ENCODE peak calls at places on chromosomes 5 and 9, in four cellular contexts. C, L, E and Z are unnamed samples.

GRCh38 chr9:81759680-81760215 is 70.4 kb upstream of the TLE1 start:
- DNase-seq in C (peak; percentile 53), L (no peak), E (no peak), Z (peak; percentile 85)

GRCh38 chr9:73647560-73647959 is 495.9 kb downstream of the ANXA1 start:
- DNase-seq in C (no peak), L (no peak), E (no peak), Z (no peak)

GRCh38 chr5:115227281-115227680 is 35.4 kb downstream of the PGGT1B start:
- DNase-seq in C (no peak), L (no peak), E (no peak), Z (no peak)

GRCh38 chr9:137189297-137190295 is 1.1 kb downstream of the SSNA1 start:
- DNase-seq in C (no peak), L (no peak), E (no peak), Z (no peak)

GRCh38 chr5:106459541-106459940 is 1211.2 kb downstream of the EFNA5 start:
- DNase-seq in C (no peak), L (no peak), E (no peak), Z (no peak)

GRCh38 chr9:114301798-114302565 is 20.9 kb upstream of the ORM1 start:
- DNase-seq in C (no peak), L (no peak), E (no peak), Z (no peak)

GRCh38 chr9:74921732-74922131 is 31.0 kb downstream of the C9orf40 start:
- DNase-seq in C (no peak), L (no peak), E (no peak), Z (no peak)

GRCh38 chr5:142910128-142910527 is 140.0 kb downstream of the ARHGAP26 start:
- DNase-seq in C (no peak), L (no peak), E (no peak), Z (no peak)

GRCh38 chr5:32814141-32814540 is 103.0 kb downstream of the NPR3 start:
- DNase-seq in C (no peak), L (no peak), E (no peak), Z (no peak)

GRCh38 chr9:74498616-74499095 is 1.5 kb downstream of the RORB start:
- DNase-seq in C (no peak), L (peak; percentile 31), E (no peak), Z (no peak)

GRCh38 chr5:34656700-34657549 is 797 bp downstream of the RAI14 start:
- DNase-seq in C (no peak), L (no peak), E (peak; percentile 61), Z (no peak)

GRCh38 chr5:158635565-158635964 is 464.2 kb downstream of the EBF1 start:
- DNase-seq in C (no peak), L (no peak), E (no peak), Z (no peak)

GRCh38 chr5:158629591-158630312 is 470.0 kb downstream of the EBF1 start:
- DNase-seq in C (no peak), L (no peak), E (no peak), Z (no peak)

GRCh38 chr5:158637039-158637438 is 462.7 kb downstream of the EBF1 start:
- DNase-seq in C (no peak), L (no peak), E (no peak), Z (no peak)

GRCh38 chr5:158639876-158640570 is 459.7 kb downstream of the EBF1 start:
- DNase-seq in C (no peak), L (no peak), E (no peak), Z (no peak)

GRCh38 chr5:158634713-158635112 is 465.0 kb downstream of the EBF1 start:
- DNase-seq in C (no peak), L (no peak), E (no peak), Z (no peak)
- TF ChIP-seq HMGXB4 in C (no peak), L (no peak), E (no peak), Z (no peak)

GRCh38 chr5:6827815-6828214 is 114.6 kb downstream of the TENT4A start:
- DNase-seq in C (no peak), L (no peak), E (no peak), Z (no peak)
- TF ChIP-seq HMGXB4 in C (no peak), L (no peak), E (no peak), Z (no peak)

DNA sequence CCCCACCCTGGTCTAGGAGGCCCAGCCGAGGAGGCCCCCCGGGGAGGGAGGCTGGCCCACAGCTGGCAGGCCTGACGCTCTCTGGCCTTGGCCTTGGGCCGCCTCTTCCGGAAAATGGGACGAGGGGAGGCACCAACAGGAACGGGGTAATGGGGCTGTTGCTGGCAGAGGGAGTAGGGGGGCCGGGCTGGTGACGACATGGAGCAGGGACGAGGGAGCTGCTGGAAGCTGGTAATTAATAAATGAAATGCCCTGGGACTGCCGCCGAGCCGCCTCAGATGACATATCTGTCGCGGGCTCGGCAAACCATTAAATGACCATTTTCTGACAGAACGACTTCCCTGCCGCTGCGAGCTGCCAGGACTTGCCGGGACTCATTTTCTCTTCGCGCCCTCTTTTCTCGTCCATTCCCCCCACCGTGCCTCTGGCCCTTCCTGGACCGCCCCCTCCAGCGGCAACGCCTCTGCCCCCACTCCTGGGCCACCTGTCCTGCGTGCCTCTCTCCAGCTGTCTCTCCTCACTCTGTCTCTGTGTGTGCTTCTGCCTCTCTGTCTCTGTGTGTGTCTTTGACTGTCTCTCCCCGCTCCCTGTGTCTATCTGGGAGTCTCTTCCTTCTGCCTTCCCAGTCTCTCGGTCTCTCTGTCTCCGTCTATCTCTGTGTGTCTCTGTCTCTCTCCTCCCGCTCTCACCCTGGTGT is 215.7 kb downstream of the PAX5 start:
- DNase-seq in C (no peak), L (no peak), E (no peak), Z (no peak)
- TF ChIP-seq HMGXB4 in C (no peak), L (no peak), E (no peak), Z (no peak)

GRCh38 chr5:19555876-19556275 is 432.1 kb downstream of the CDH18 start:
- DNase-seq in C (no peak), L (no peak), E (no peak), Z (no peak)

GRCh38 chr5:19554524-19554923 is 433.5 kb downstream of the CDH18 start:
- DNase-seq in C (no peak), L (no peak), E (no peak), Z (no peak)

DNA sequence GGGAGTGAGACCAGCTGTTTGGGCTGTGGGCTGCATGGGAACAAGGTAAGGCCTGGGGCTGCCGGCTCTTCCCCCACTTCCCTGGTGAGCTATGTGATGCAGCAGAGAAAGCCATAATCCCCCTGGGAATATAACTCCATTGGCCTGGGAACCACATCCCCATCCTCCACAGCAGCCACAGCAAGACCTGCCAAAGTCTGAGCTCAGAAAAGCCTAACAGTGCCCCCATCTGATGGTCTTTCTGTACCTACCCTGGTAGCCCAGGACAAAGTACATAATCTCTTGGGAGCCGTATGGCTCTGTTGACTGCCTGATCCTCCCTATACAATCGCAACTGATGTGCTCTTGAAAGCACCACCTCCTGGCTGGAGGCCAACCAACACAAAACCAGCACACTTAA is 432.6 kb downstream of the CDH18 start:
- DNase-seq in C (no peak), L (no peak), E (no peak), Z (no peak)
- TF ChIP-seq HMGXB4 in C (no peak), L (no peak), E (no peak), Z (no peak)